ENCODE peak calls at places on chromosomes 2 and 18, in seven cellular contexts. One of them, this sample, is unnamed.

GRCh38 chr2:43539991-43540860 is 55.6 kb downstream of the THADA start:
- DNase-seq in CD8-positive, alpha-beta memory T cell: no peak
- DNase-seq in left ventricle myocardium inferior: peak; percentile 48
- DNase-seq in heart left ventricle: peak; percentile 48
- DNase-seq in bronchial epithelial cell: peak; percentile 99
- DNase-seq in AG04449: peak; percentile 89
- DNase-seq in Caco-2: no peak
- DNase-seq in this sample: peak; percentile 100

GRCh38 chr18:11987527-11987926 is 6.2 kb downstream of the IMPA2 start:
- DNase-seq in CD8-positive, alpha-beta memory T cell: no peak
- DNase-seq in left ventricle myocardium inferior: no peak
- DNase-seq in heart left ventricle: no peak
- DNase-seq in bronchial epithelial cell: no peak
- DNase-seq in AG04449: no peak
- DNase-seq in Caco-2: no peak
- DNase-seq in this sample: peak; percentile 53

GRCh38 chr2:45170191-45170975 is 161.1 kb upstream of the SIX2 start:
- DNase-seq in CD8-positive, alpha-beta memory T cell: no peak
- DNase-seq in left ventricle myocardium inferior: no peak
- DNase-seq in heart left ventricle: no peak
- DNase-seq in bronchial epithelial cell: peak; percentile 5
- DNase-seq in AG04449: no peak
- DNase-seq in Caco-2: no peak
- DNase-seq in this sample: no peak

GRCh38 chr18:43735570-43735969 is 458.3 kb upstream of the SYT4 start:
- DNase-seq in CD8-positive, alpha-beta memory T cell: no peak
- DNase-seq in left ventricle myocardium inferior: no peak
- DNase-seq in heart left ventricle: no peak
- DNase-seq in bronchial epithelial cell: no peak
- DNase-seq in AG04449: no peak
- DNase-seq in Caco-2: no peak
- DNase-seq in this sample: no peak

GRCh38 chr2:141362311-141362710 is 768.5 kb downstream of the LRP1B start:
- DNase-seq in CD8-positive, alpha-beta memory T cell: no peak
- DNase-seq in left ventricle myocardium inferior: no peak
- DNase-seq in heart left ventricle: no peak
- DNase-seq in bronchial epithelial cell: no peak
- DNase-seq in AG04449: no peak
- DNase-seq in Caco-2: no peak
- DNase-seq in this sample: no peak

GRCh38 chr2:223005496-223005895 is 46.5 kb upstream of the KCNE4 start:
- DNase-seq in CD8-positive, alpha-beta memory T cell: no peak
- DNase-seq in left ventricle myocardium inferior: no peak
- DNase-seq in heart left ventricle: no peak
- DNase-seq in bronchial epithelial cell: no peak
- DNase-seq in AG04449: no peak
- DNase-seq in Caco-2: no peak
- DNase-seq in this sample: no peak

GRCh38 chr2:165573534-165574461 is 104.3 kb downstream of the CSRNP3 start:
- DNase-seq in CD8-positive, alpha-beta memory T cell: no peak
- DNase-seq in left ventricle myocardium inferior: peak; percentile 36
- DNase-seq in heart left ventricle: peak; percentile 46
- DNase-seq in bronchial epithelial cell: peak; percentile 57
- DNase-seq in AG04449: no peak
- DNase-seq in Caco-2: peak; percentile 83
- DNase-seq in this sample: peak; percentile 7

GRCh38 chr18:57579928-57580327 is 6.6 kb downstream of the FECH start:
- DNase-seq in CD8-positive, alpha-beta memory T cell: no peak
- DNase-seq in left ventricle myocardium inferior: no peak
- DNase-seq in heart left ventricle: no peak
- DNase-seq in bronchial epithelial cell: no peak
- DNase-seq in AG04449: no peak
- DNase-seq in Caco-2: no peak
- DNase-seq in this sample: no peak

GRCh38 chr18:6920099-6920955 is 190.8 kb downstream of the ARHGAP28 start:
- DNase-seq in CD8-positive, alpha-beta memory T cell: no peak
- DNase-seq in left ventricle myocardium inferior: no peak
- DNase-seq in heart left ventricle: no peak
- DNase-seq in bronchial epithelial cell: peak; percentile 53
- DNase-seq in AG04449: peak; percentile 24
- DNase-seq in Caco-2: peak; percentile 75
- DNase-seq in this sample: peak; percentile 77

GRCh38 chr2:206642075-206643025 is at the start of gene FAM237A:
- DNase-seq in CD8-positive, alpha-beta memory T cell: no peak
- DNase-seq in left ventricle myocardium inferior: no peak
- DNase-seq in heart left ventricle: peak; percentile 40
- DNase-seq in bronchial epithelial cell: peak; percentile 45
- DNase-seq in AG04449: no peak
- DNase-seq in Caco-2: no peak
- DNase-seq in this sample: peak; percentile 67

GRCh38 chr2:206647985-206648384 is 5.7 kb downstream of the FAM237A start:
- DNase-seq in CD8-positive, alpha-beta memory T cell: no peak
- DNase-seq in left ventricle myocardium inferior: no peak
- DNase-seq in heart left ventricle: no peak
- DNase-seq in bronchial epithelial cell: no peak
- DNase-seq in AG04449: no peak
- DNase-seq in Caco-2: no peak
- DNase-seq in this sample: no peak
- H3K4me3 ChIP-seq in CD8-positive, alpha-beta memory T cell: no peak overlapping the region
- H3K4me3 ChIP-seq in left ventricle myocardium inferior: no peak overlapping the region
- H3K4me3 ChIP-seq in heart left ventricle: no peak overlapping the region
- H3K4me3 ChIP-seq in bronchial epithelial cell: no peak overlapping the region
- H3K4me3 ChIP-seq in AG04449: no peak overlapping the region
- H3K4me3 ChIP-seq in Caco-2: no peak overlapping the region
- H3K4me3 ChIP-seq in this sample: no peak overlapping the region

DNA sequence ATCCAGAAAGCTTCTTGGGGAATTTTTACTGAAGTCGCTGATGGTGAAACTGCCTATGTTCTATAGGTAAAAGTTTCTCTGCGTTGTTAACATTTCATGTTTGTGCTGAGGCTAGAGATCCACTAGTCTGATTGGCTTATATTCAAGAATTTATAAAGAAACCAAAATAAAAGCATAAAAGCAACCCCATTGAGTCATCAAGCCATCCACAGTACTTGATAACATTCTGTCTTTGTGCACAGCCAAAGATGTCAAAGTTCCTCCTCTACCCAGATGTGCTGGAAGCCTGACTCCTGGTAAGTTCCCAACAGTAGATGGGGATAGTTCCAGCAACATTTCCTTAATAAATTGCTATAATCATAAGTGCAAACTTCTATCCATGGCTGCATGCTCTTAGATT is 107.8 kb downstream of the TANC1 start:
- DNase-seq in CD8-positive, alpha-beta memory T cell: no peak
- DNase-seq in left ventricle myocardium inferior: no peak
- DNase-seq in heart left ventricle: no peak
- DNase-seq in bronchial epithelial cell: no peak
- DNase-seq in AG04449: no peak
- DNase-seq in Caco-2: no peak
- DNase-seq in this sample: peak; percentile 95
- H3K4me3 ChIP-seq in CD8-positive, alpha-beta memory T cell: no peak overlapping the region
- H3K4me3 ChIP-seq in left ventricle myocardium inferior: no peak overlapping the region
- H3K4me3 ChIP-seq in heart left ventricle: no peak overlapping the region
- H3K4me3 ChIP-seq in bronchial epithelial cell: no peak overlapping the region
- H3K4me3 ChIP-seq in AG04449: no peak overlapping the region
- H3K4me3 ChIP-seq in Caco-2: no peak overlapping the region
- H3K4me3 ChIP-seq in this sample: no peak overlapping the region

GRCh38 chr2:64826703-64827102 is 162.5 kb upstream of the SLC1A4 start:
- DNase-seq in CD8-positive, alpha-beta memory T cell: no peak
- DNase-seq in left ventricle myocardium inferior: no peak
- DNase-seq in heart left ventricle: no peak
- DNase-seq in bronchial epithelial cell: no peak
- DNase-seq in AG04449: no peak
- DNase-seq in Caco-2: no peak
- DNase-seq in this sample: no peak
- H3K4me3 ChIP-seq in CD8-positive, alpha-beta memory T cell: no peak overlapping the region
- H3K4me3 ChIP-seq in left ventricle myocardium inferior: no peak overlapping the region
- H3K4me3 ChIP-seq in heart left ventricle: no peak overlapping the region
- H3K4me3 ChIP-seq in bronchial epithelial cell: no peak overlapping the region
- H3K4me3 ChIP-seq in AG04449: no peak overlapping the region
- H3K4me3 ChIP-seq in Caco-2: no peak overlapping the region
- H3K4me3 ChIP-seq in this sample: no peak overlapping the region

GRCh38 chr18:3051718-3052410 is 38.9 kb upstream of the LPIN2 start:
- DNase-seq in CD8-positive, alpha-beta memory T cell: no peak
- DNase-seq in left ventricle myocardium inferior: no peak
- DNase-seq in heart left ventricle: no peak
- DNase-seq in bronchial epithelial cell: peak; percentile 70
- DNase-seq in AG04449: no peak
- DNase-seq in Caco-2: peak; percentile 71
- DNase-seq in this sample: no peak
- H3K4me3 ChIP-seq in CD8-positive, alpha-beta memory T cell: no peak overlapping the region
- H3K4me3 ChIP-seq in left ventricle myocardium inferior: no peak overlapping the region
- H3K4me3 ChIP-seq in heart left ventricle: no peak overlapping the region
- H3K4me3 ChIP-seq in bronchial epithelial cell: no peak overlapping the region
- H3K4me3 ChIP-seq in AG04449: no peak overlapping the region
- H3K4me3 ChIP-seq in Caco-2: no peak overlapping the region
- H3K4me3 ChIP-seq in this sample: no peak overlapping the region

DNA sequence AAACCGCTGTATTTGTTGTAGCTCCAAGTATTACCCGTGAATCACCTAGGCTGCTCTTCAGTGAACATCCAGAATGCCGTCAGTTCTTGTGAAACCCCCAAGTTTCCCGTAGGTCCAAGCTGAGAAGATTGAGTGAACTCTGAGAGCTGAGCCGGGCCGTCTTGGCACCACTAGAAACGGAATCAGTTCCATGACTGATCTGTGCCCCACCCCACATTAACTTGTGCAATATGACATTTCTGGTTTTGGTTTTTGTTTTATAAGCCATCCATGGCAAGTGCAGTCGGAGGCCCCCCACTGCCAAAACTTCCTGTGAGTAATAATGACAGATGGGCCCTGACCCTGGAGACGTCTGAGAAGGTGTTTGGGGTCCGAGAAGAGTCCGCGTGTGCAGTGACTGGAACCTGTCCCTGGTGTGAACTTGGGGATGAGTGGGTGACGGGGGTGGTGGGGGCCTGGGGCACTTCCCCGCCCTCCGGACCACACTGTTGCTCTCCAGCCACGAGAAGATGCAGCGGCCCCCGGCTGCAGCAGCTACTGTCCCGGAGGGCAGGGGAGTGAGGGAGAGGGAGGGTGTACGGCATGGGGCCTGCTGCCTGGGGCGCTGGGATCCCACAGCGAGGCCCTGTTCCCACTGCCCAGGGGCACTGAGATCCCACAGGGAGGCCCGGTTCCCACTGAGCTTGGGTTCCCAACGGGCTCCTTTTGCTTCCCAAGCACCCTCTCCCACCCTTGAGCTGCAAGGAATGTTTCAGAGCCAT is 26.5 kb downstream of the NFATC1 start:
- DNase-seq in CD8-positive, alpha-beta memory T cell: no peak
- DNase-seq in left ventricle myocardium inferior: no peak
- DNase-seq in heart left ventricle: peak; percentile 39
- DNase-seq in bronchial epithelial cell: no peak
- DNase-seq in AG04449: no peak
- DNase-seq in Caco-2: no peak
- DNase-seq in this sample: peak; percentile 80
- H3K4me3 ChIP-seq in CD8-positive, alpha-beta memory T cell: no peak overlapping the region
- H3K4me3 ChIP-seq in left ventricle myocardium inferior: no peak overlapping the region
- H3K4me3 ChIP-seq in heart left ventricle: no peak overlapping the region
- H3K4me3 ChIP-seq in bronchial epithelial cell: no peak overlapping the region
- H3K4me3 ChIP-seq in AG04449: no peak overlapping the region
- H3K4me3 ChIP-seq in Caco-2: no peak overlapping the region
- H3K4me3 ChIP-seq in this sample: no peak overlapping the region

DNA sequence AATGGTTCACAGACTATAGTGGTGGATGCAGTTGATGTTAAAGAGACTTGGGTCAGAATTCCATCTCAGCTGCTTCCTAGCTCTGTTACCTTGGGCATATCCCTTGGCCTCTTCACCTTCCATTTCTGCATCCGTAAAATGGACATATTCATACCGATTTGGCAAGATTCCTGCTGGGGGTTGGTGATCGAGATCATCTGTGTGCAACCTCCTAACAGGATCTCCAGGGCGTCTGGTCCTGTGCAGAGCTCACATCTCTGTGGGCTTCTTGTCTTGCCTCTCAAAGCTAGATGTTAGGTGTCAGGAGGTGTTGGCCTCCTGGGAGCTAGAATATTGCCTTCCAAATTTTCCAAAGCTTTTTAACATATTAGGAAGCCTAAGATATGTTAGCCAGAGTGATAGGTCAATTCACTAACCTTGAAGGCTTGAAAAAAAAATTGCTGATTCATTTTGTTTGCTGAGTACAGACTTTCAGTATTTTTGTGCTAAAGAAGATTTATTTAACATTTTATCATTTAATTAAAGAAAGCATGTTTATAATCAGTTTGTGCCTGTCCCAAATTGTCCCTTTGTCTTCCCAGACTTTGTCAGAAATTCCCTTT is 69.7 kb upstream of the ZNF516 start:
- DNase-seq in CD8-positive, alpha-beta memory T cell: no peak
- DNase-seq in left ventricle myocardium inferior: no peak
- DNase-seq in heart left ventricle: peak; percentile 18
- DNase-seq in bronchial epithelial cell: no peak
- DNase-seq in AG04449: no peak
- DNase-seq in Caco-2: no peak
- DNase-seq in this sample: peak; percentile 25
- H3K4me3 ChIP-seq in CD8-positive, alpha-beta memory T cell: no peak overlapping the region
- H3K4me3 ChIP-seq in left ventricle myocardium inferior: peak overlapping the region; percentile 52
- H3K4me3 ChIP-seq in heart left ventricle: peak overlapping the region; percentile 48
- H3K4me3 ChIP-seq in bronchial epithelial cell: no peak overlapping the region
- H3K4me3 ChIP-seq in AG04449: no peak overlapping the region
- H3K4me3 ChIP-seq in Caco-2: no peak overlapping the region
- H3K4me3 ChIP-seq in this sample: peak overlapping the region; percentile 58

DNA sequence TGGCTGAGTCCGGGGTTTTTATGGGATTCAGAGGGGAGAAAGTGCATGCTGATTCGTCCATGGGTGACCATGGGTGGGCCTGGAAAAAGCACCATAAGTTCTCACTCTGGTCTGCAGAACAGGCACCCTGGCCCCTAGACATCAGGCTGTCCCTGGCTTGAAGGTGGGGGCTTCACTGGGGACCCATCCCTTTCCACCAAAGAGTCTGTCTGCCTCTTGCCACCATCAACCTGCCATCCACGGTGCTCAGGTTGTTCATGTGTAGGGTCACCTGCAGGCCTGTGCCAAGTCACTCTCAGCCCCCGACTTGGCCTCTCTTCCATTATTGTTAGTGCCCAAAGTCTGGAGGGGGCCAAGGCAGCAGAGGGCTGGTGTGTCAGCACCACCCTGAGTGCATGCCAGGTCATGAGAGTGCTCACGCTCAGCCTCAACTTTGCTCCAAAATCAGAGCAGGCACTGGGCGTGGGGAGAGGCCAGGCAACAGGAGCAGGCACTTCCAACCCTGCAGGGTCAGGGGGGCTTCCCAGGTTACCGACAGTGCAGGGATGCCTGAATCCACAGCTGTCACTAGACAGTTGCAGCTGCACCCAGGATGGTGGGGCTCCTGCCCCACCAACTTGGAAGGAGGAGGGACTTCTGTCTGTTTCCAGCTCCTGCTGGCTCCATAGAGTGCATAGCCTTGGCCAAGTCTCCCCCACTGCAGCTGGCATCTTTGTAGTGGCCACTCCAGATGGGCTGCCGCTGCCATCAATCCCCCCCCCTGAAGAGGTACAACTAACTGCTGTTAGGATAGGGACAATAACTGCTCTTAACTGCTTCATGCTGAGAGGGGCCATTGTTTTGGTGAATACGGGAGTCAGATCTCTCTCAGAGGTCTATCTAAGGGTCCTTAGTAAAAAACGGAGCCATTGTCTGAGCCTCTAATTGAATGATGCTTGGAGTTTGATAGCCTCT is 209.3 kb downstream of the AKAIN1 start:
- DNase-seq in CD8-positive, alpha-beta memory T cell: no peak
- DNase-seq in left ventricle myocardium inferior: no peak
- DNase-seq in heart left ventricle: no peak
- DNase-seq in bronchial epithelial cell: no peak
- DNase-seq in AG04449: no peak
- DNase-seq in Caco-2: no peak
- DNase-seq in this sample: no peak
- H3K4me3 ChIP-seq in CD8-positive, alpha-beta memory T cell: no peak overlapping the region
- H3K4me3 ChIP-seq in left ventricle myocardium inferior: no peak overlapping the region
- H3K4me3 ChIP-seq in heart left ventricle: no peak overlapping the region
- H3K4me3 ChIP-seq in bronchial epithelial cell: no peak overlapping the region
- H3K4me3 ChIP-seq in AG04449: no peak overlapping the region
- H3K4me3 ChIP-seq in Caco-2: no peak overlapping the region
- H3K4me3 ChIP-seq in this sample: no peak overlapping the region